ENCODE peak calls at places on chromosomes 3 and 15, in six cellular contexts. H is stimulated activated CD4-positive, alpha-beta T cell treated with anti-CD3 and anti-CD28 coated beads, Interleukin-2, amount 100 ng/mL, for 48 hours; S is activated CD8-positive, alpha-beta memory T cell treated with anti-CD3 and anti-CD28 coated beads, Interleukin-2, amount 50 U/mL, for 48 hours; B is dermis microvascular lymphatic vessel endothelial cell; R is NCI-H2081 treated with DMSO at 0.1 percent for 48 hours; V is EL. F is an unnamed sample.

GRCh38 chr3:127990051-127990450 is 62.2 kb upstream of the SEC61A1 start:
- DNase-seq in H (no peak), S (no peak), B (no peak), R (no peak), V (no peak), F (no peak)

GRCh38 chr15:67048281-67049279 is 16.8 kb upstream of the SMAD3 start:
- DNase-seq in H (no peak), S (no peak), B (peak), R (no peak), V (peak), F (no peak)

GRCh38 chr3:115239717-115240116 is 92.6 kb upstream of the ZBTB20 start:
- DNase-seq in H (no peak), S (no peak), B (peak), R (peak), V (peak), F (no peak)

GRCh38 chr15:59443341-59444081 is 5.5 kb downstream of the FAM81A start:
- DNase-seq in H (no peak), S (no peak), B (no peak), R (no peak), V (no peak), F (no peak)

GRCh38 chr3:139198929-139199328 is 144.9 kb upstream of the MRPS22 start:
- DNase-seq in H (no peak), S (no peak), B (no peak), R (no peak), V (peak), F (no peak)

GRCh38 chr15:67820992-67821783 is 4.1 kb upstream of the SKOR1 start:
- DNase-seq in H (no peak), S (no peak), B (peak), R (no peak), V (peak), F (no peak)

GRCh38 chr3:187022403-187023029 is 92.2 kb downstream of the ST6GAL1 start:
- DNase-seq in H (no peak), S (no peak), B (no peak), R (no peak), V (no peak), F (no peak)

GRCh38 chr3:64305731-64306130 is 80.5 kb upstream of the PRICKLE2 start:
- DNase-seq in H (no peak), S (no peak), B (no peak), R (no peak), V (no peak), F (no peak)

GRCh38 chr15:62153228-62153627 is 11.9 kb downstream of the C2CD4B start:
- DNase-seq in H (peak), S (no peak), B (no peak), R (no peak), V (no peak), F (no peak)